ENCODE peak calls at places on chromosome 20, in seven cellular contexts. One of them, this sample, is unnamed.

GRCh38 chr20:56554869-56555268 is 21.8 kb downstream of the FAM209B start:
- DNase-seq in amniotic stem cell: peak; percentile 78
- DNase-seq in NCI-H1930: peak; percentile 74
- DNase-seq in GM23248: peak; percentile 97
- DNase-seq in NCI-H1092: peak; percentile 33
- DNase-seq in fibroblast of mammary gland: peak; percentile 98
- DNase-seq in retina: no peak
- DNase-seq in this sample: peak; percentile 99

GRCh38 chr20:39946946-39947345 is 742.1 kb downstream of the MAFB start:
- DNase-seq in NCI-H1930: no peak
- DNase-seq in GM23248: no peak
- DNase-seq in retina: no peak
- DNase-seq in amniotic stem cell: no peak
- DNase-seq in fibroblast of mammary gland: no peak
- DNase-seq in NCI-H1092: no peak
- DNase-seq in this sample: no peak

GRCh38 chr20:58895099-58895795 is 42.7 kb downstream of the GNAS start:
- DNase-seq in NCI-H1092: no peak
- DNase-seq in retina: no peak
- DNase-seq in GM23248: peak; percentile 45
- DNase-seq in NCI-H1930: no peak
- DNase-seq in amniotic stem cell: no peak
- DNase-seq in fibroblast of mammary gland: no peak
- DNase-seq in this sample: no peak

GRCh38 chr20:8303651-8304050 is 171.6 kb downstream of the PLCB1 start:
- DNase-seq in GM23248: no peak
- DNase-seq in retina: no peak
- DNase-seq in NCI-H1930: no peak
- DNase-seq in NCI-H1092: no peak
- DNase-seq in fibroblast of mammary gland: no peak
- DNase-seq in amniotic stem cell: no peak
- DNase-seq in this sample: no peak

GRCh38 chr20:60340232-60340631 is 382.0 kb downstream of the CDH26 start:
- DNase-seq in GM23248: no peak
- DNase-seq in NCI-H1092: no peak
- DNase-seq in NCI-H1930: no peak
- DNase-seq in retina: no peak
- DNase-seq in amniotic stem cell: no peak
- DNase-seq in fibroblast of mammary gland: no peak
- DNase-seq in this sample: no peak

GRCh38 chr20:62605236-62605948 is 36.9 kb upstream of the SLCO4A1 start:
- DNase-seq in NCI-H1092: no peak
- DNase-seq in NCI-H1930: no peak
- DNase-seq in GM23248: no peak
- DNase-seq in fibroblast of mammary gland: no peak
- DNase-seq in amniotic stem cell: no peak
- DNase-seq in retina: no peak
- DNase-seq in this sample: no peak

GRCh38 chr20:51634257-51634656 is 91.7 kb upstream of the NFATC2 start:
- DNase-seq in NCI-H1930: no peak
- DNase-seq in amniotic stem cell: no peak
- DNase-seq in NCI-H1092: no peak
- DNase-seq in GM23248: no peak
- DNase-seq in retina: no peak
- DNase-seq in fibroblast of mammary gland: peak; percentile 35
- DNase-seq in this sample: no peak

GRCh38 chr20:358891-359555 is 12.1 kb downstream of the NRSN2 start:
- DNase-seq in NCI-H1930: no peak
- DNase-seq in fibroblast of mammary gland: no peak
- DNase-seq in GM23248: peak; percentile 67
- DNase-seq in amniotic stem cell: no peak
- DNase-seq in NCI-H1092: no peak
- DNase-seq in retina: no peak
- DNase-seq in this sample: no peak

GRCh38 chr20:36833275-36834020 is 42.5 kb upstream of the TLDC2 start:
- DNase-seq in amniotic stem cell: no peak
- DNase-seq in retina: peak; percentile 74
- DNase-seq in fibroblast of mammary gland: peak; percentile 65
- DNase-seq in GM23248: peak; percentile 53
- DNase-seq in NCI-H1930: no peak
- DNase-seq in NCI-H1092: no peak
- DNase-seq in this sample: no peak